ENCODE peak calls at places on chromosomes 12 and 14, in six cellular contexts. R is cardiac muscle cell, F is fibroblast of the aortic adventitia, P is GM12864, D is mucosa of descending colon, L is NB4. B is an unnamed sample.

GRCh38 chr12:62190921-62191746 is 69.1 kb upstream of the USP15 start:
- DNase-seq in R (peak), F (no peak), P (no peak), D (no peak), L (no peak), B (peak)

GRCh38 chr14:93146119-93146518 is 30.4 kb upstream of the ITPK1 start:
- DNase-seq in R (no peak), F (no peak), P (no peak), D (no peak), L (no peak), B (peak)

GRCh38 chr12:123713398-123714301 is 1.5 kb downstream of the ATP6V0A2 start:
- DNase-seq in R (no peak), F (peak), P (peak), D (peak), L (peak), B (peak)

GRCh38 chr14:29868000-29868399 is 59.6 kb downstream of the PRKD1 start:
- DNase-seq in R (no peak), F (no peak), P (no peak), D (no peak), L (no peak), B (no peak)

GRCh38 chr12:131448254-131448795 is 262.6 kb upstream of the SFSWAP start:
- DNase-seq in R (no peak), F (no peak), P (no peak), D (no peak), L (no peak), B (no peak)

GRCh38 chr14:89279649-89280232 is 137.3 kb downstream of the FOXN3 start:
- DNase-seq in R (peak), F (no peak), P (no peak), D (no peak), L (no peak), B (no peak)

GRCh38 chr14:103699901-103700752 is 15.1 kb downstream of the XRCC3 start:
- DNase-seq in R (no peak), F (no peak), P (no peak), D (no peak), L (no peak), B (no peak)

GRCh38 chr12:97396989-97397388 is 65.6 kb upstream of the RMST start:
- DNase-seq in R (no peak), F (no peak), P (no peak), D (no peak), L (no peak), B (no peak)

GRCh38 chr14:91143862-91144261 is 30.0 kb downstream of the DGLUCY start:
- DNase-seq in R (no peak), F (peak), P (no peak), D (no peak), L (no peak), B (no peak)

GRCh38 chr12:43277630-43278267 is 274.3 kb downstream of the ADAMTS20 start:
- DNase-seq in R (no peak), F (peak), P (no peak), D (no peak), L (no peak), B (no peak)

GRCh38 chr14:52458721-52459085 is 93.6 kb downstream of the TXNDC16 start:
- DNase-seq in R (no peak), F (peak), P (no peak), D (no peak), L (no peak), B (no peak)

GRCh38 chr14:100679707-100680438 is 46.8 kb upstream of the DLK1 start:
- DNase-seq in R (peak), F (peak), P (no peak), D (no peak), L (peak), B (no peak)

GRCh38 chr12:131511391-131511802 is 199.5 kb upstream of the SFSWAP start:
- DNase-seq in R (no peak), F (no peak), P (peak), D (peak), L (peak), B (peak)

GRCh38 chr12:109069307-109070231 is 17.2 kb downstream of the USP30 start:
- DNase-seq in R (peak), F (no peak), P (no peak), D (peak), L (peak), B (no peak)

GRCh38 chr12:508795-509194 is 49.1 kb downstream of the B4GALNT3 start:
- DNase-seq in R (no peak), F (no peak), P (no peak), D (peak), L (no peak), B (no peak)

GRCh38 chr12:28498850-28499249 is 308.6 kb downstream of the CCDC91 start:
- DNase-seq in R (no peak), F (peak), P (no peak), D (no peak), L (no peak), B (no peak)

GRCh38 chr14:103380719-103381377 is 4.4 kb upstream of the MARK3 start:
- DNase-seq in R (no peak), F (no peak), P (no peak), D (no peak), L (peak), B (no peak)

GRCh38 chr12:130336723-130337475 is 788 bp upstream of the PIWIL1 start:
- DNase-seq in R (no peak), F (no peak), P (no peak), D (peak), L (no peak), B (no peak)

GRCh38 chr14:95319312-95320075 is at the start of gene CLMN:
- DNase-seq in R (peak), F (peak), P (no peak), D (peak), L (peak), B (peak)

GRCh38 chr14:44979273-44979672 is 17.3 kb downstream of the TOGARAM1 start:
- DNase-seq in R (no peak), F (no peak), P (no peak), D (no peak), L (no peak), B (no peak)

GRCh38 chr14:23113346-23114119 is 5.5 kb downstream of the CEBPE start:
- DNase-seq in R (peak), F (peak), P (no peak), D (no peak), L (peak), B (no peak)

GRCh38 chr12:114933428-114934160 is 249.6 kb upstream of the TBX3 start:
- DNase-seq in R (no peak), F (peak), P (no peak), D (no peak), L (no peak), B (no peak)

GRCh38 chr12:1922985-1923384 is 4.5 kb upstream of the CACNA2D4 start:
- DNase-seq in R (no peak), F (no peak), P (no peak), D (no peak), L (peak), B (no peak)

GRCh38 chr14:49816844-49817243 is 35.7 kb downstream of the NEMF start:
- DNase-seq in R (no peak), F (no peak), P (no peak), D (no peak), L (no peak), B (no peak)

GRCh38 chr12:72828662-72829324 is 556.6 kb downstream of the TRHDE start:
- DNase-seq in R (no peak), F (no peak), P (no peak), D (no peak), L (no peak), B (no peak)

GRCh38 chr14:103144085-103144484 is 20.8 kb downstream of the TNFAIP2 start:
- DNase-seq in R (no peak), F (peak), P (no peak), D (no peak), L (no peak), B (no peak)

GRCh38 chr12:57708296-57708695 is 14.4 kb downstream of the OS9 start:
- DNase-seq in R (no peak), F (no peak), P (no peak), D (no peak), L (no peak), B (no peak)

GRCh38 chr12:125187780-125188741 is 122.8 kb downstream of the AACS start:
- DNase-seq in R (no peak), F (peak), P (no peak), D (no peak), L (no peak), B (no peak)

GRCh38 chr14:93013368-93013719 is 90.4 kb downstream of the CHGA start:
- DNase-seq in R (no peak), F (peak), P (no peak), D (no peak), L (peak), B (peak)

GRCh38 chr14:68734231-68734732 is 58.6 kb downstream of the ZFP36L1 start:
- DNase-seq in R (no peak), F (no peak), P (peak), D (no peak), L (peak), B (peak)

GRCh38 chr14:45252356-45253069 is 489 bp downstream of the MIS18BP1 start:
- DNase-seq in R (no peak), F (peak), P (no peak), D (peak), L (peak), B (no peak)

GRCh38 chr14:30214456-30215090 is 286.9 kb upstream of the PRKD1 start:
- DNase-seq in R (peak), F (peak), P (no peak), D (peak), L (peak), B (peak)

DNA sequence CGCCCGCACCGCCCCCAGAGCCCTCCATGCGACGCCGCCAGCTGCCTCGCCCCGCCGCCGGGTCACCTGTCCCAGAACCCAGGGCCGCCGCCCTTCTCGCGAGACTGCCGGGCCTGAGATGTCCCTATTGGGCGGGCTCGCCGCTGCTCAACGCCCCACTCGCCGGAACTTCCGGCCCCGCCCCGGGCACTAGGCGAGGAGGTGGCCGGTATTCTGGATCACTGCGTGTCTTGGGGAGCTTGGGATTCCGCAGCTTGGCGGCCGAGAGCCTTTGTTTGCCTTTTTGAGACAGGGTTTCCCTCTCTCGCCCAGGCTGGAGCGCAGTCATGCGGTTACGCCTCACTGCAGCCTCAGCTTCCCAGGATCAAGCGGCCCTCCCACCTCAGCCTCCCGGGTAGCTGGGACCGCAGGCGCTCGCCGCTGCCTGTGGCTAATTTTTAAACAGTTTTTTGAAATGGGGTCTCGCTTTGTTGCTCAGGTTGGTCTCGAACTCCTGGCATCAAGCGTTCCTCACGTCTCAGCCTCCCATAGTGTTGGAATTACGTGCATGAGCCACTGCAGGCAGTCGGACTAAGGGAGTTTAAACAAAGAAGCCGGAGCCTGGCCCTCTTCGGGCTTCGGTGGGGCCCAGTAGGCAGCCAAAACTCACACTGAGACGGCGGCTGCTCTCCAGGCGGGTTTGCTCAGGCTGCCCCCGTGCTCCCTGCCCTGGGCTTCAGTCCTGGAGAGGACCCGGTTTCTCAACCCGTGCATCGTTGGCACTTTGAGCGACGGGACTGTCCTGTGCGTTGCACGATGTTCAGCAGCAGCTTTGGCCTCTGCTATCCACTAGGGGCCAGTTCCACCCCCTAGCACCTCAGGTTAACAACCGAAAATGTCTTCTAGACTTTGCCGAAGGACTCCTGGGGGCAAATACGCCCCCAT is at the start of gene SLC15A4:
- DNase-seq in R (peak), F (peak), P (peak), D (peak), L (peak), B (peak)
- TF ChIP-seq CTCF in R (peak), F (peak), P (peak), D (no peak), L (peak), B (peak)

GRCh38 chr12:104699489-104700194 is 242.9 kb downstream of the CHST11 start:
- DNase-seq in R (no peak), F (peak), P (peak), D (no peak), L (no peak), B (peak)
- TF ChIP-seq CTCF in R (no peak), F (no peak), P (no peak), D (no peak), L (no peak), B (no peak)

GRCh38 chr14:105281354-105282097 is 19.3 kb downstream of the BRF1 start:
- DNase-seq in R (peak), F (peak), P (no peak), D (peak), L (peak), B (peak)

GRCh38 chr14:105283028-105283427 is 17.8 kb downstream of the BRF1 start:
- DNase-seq in R (no peak), F (no peak), P (no peak), D (no peak), L (no peak), B (no peak)

GRCh38 chr14:105283899-105284298 is 16.9 kb downstream of the BRF1 start:
- DNase-seq in R (no peak), F (no peak), P (no peak), D (no peak), L (no peak), B (no peak)

GRCh38 chr14:105280525-105280924 is 20.3 kb downstream of the BRF1 start:
- DNase-seq in R (no peak), F (no peak), P (no peak), D (no peak), L (no peak), B (no peak)

GRCh38 chr14:105282098-105282725 is 18.6 kb downstream of the BRF1 start:
- DNase-seq in R (no peak), F (no peak), P (no peak), D (no peak), L (no peak), B (no peak)
- TF ChIP-seq CTCF in R (no peak), F (no peak), P (no peak), D (no peak), L (no peak), B (no peak)

DNA sequence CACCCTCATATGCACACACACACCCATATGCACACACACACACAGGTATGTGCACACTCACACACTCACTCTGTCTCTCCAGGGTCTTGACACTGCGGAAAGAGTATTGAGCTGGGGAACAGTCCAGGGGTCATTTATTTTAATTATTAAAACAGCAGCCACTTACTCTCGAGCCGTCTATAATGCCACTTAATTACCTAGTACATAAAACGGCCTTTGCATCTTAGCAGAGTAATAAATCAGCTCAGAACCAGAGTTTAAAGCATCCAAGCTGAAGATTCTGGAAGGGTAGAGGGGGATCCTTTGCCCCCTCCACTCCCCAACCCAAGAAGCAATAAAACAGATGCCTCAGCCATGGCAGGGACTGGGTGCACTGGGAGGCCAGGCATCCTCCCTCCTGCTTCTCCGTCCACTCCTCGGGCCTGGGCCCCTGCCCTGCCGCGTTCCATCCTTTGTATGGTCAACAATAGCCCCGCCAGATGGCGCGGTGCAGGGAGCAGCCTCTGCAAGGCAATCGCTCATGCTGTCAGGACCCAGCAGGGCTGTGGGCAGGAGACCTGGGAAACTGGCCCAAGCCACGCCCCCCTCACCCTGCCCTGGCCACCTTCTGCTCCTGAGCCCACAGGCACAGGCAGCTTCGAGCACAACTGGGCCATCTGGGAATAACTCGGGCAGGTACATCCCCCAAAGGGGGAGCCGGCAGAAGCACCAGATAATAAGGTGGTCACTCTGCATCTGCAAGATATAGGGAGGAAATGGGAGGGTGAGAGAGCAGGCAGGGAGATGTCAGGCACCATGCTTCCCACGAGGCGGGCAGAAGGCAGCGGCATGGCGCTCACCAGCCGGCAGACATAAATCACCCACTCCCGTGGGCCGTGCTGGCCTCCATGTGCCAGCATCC is 40.9 kb downstream of the CCDC85C start:
- DNase-seq in R (peak), F (peak), P (no peak), D (peak), L (no peak), B (no peak)
- TF ChIP-seq CTCF in R (peak), F (peak), P (no peak), D (no peak), L (no peak), B (no peak)

DNA sequence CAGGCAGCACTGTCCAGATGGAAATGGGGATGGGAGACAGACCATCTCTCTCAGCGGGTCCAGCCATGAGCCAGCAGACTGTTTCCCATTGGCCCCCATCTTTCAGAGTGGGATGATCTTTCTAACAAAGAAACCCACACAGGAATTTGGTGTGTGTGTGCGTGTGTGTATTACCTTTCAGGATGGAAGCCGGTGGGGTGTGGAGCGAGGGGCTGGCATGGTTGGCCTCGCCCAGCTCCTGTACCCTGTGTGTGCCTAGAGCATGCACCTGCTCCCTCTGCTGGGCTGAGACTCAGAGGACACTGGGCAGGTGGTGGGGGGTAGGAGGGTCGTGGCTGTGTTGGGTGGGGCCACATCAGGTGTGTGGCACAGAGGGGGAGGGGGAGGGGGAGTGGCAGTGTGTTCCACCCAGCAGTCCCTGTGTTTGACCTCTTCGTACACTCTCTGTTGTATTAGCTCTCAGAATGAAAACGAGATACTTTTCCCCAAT is 33.0 kb upstream of the TSPAN9 start:
- DNase-seq in R (no peak), F (no peak), P (no peak), D (no peak), L (no peak), B (no peak)
- TF ChIP-seq CTCF in R (no peak), F (no peak), P (no peak), D (no peak), L (no peak), B (no peak)